ENCODE peak calls at places on chromosome 19, in six cellular contexts. One of them, this sample, is unnamed.
A peak's percentile ranks its signal among the peaks of the same experiment; 100 is the strongest.

GRCh38 chr19:23393121-23393520 is 2.1 kb downstream of the ZNF91 start:
- DNase-seq in AG09319: no peak
- DNase-seq in heart right ventricle: no peak
- DNase-seq in Caco-2: no peak
- DNase-seq in heart left ventricle: no peak
- DNase-seq in ovary: no peak
- DNase-seq in this sample: no peak

GRCh38 chr19:34120846-34121639 is 51.3 kb upstream of the LSM14A start:
- DNase-seq in AG09319: no peak
- DNase-seq in heart right ventricle: no peak
- DNase-seq in Caco-2: peak; percentile 62
- DNase-seq in heart left ventricle: no peak
- DNase-seq in ovary: no peak
- DNase-seq in this sample: no peak

GRCh38 chr19:41708481-41708880 is at the start of gene CEACAM5:
- DNase-seq in AG09319: no peak
- DNase-seq in heart right ventricle: no peak
- DNase-seq in Caco-2: no peak
- DNase-seq in heart left ventricle: no peak
- DNase-seq in ovary: no peak
- DNase-seq in this sample: no peak

GRCh38 chr19:51808333-51808986 is 13.5 kb downstream of the FPR3 start:
- DNase-seq in AG09319: peak; percentile 8
- DNase-seq in heart right ventricle: peak; percentile 34
- DNase-seq in Caco-2: no peak
- DNase-seq in heart left ventricle: no peak
- DNase-seq in ovary: no peak
- DNase-seq in this sample: peak; percentile 62

GRCh38 chr19:42207767-42208259 is 9.7 kb downstream of the DEDD2 start:
- DNase-seq in AG09319: no peak
- DNase-seq in heart right ventricle: no peak
- DNase-seq in Caco-2: no peak
- DNase-seq in heart left ventricle: no peak
- DNase-seq in ovary: no peak
- DNase-seq in this sample: no peak

GRCh38 chr19:40625406-40626120 is 24.4 kb downstream of the LTBP4 start:
- DNase-seq in AG09319: no peak
- DNase-seq in heart right ventricle: no peak
- DNase-seq in Caco-2: no peak
- DNase-seq in heart left ventricle: peak; percentile 21
- DNase-seq in ovary: no peak
- DNase-seq in this sample: no peak

GRCh38 chr19:23286477-23286876 is 36.3 kb upstream of the ZNF724 start:
- DNase-seq in AG09319: no peak
- DNase-seq in heart right ventricle: no peak
- DNase-seq in Caco-2: peak; percentile 17
- DNase-seq in heart left ventricle: no peak
- DNase-seq in ovary: no peak
- DNase-seq in this sample: no peak

GRCh38 chr19:35396240-35396885 is 25.5 kb downstream of the GPR42 start:
- DNase-seq in AG09319: no peak
- DNase-seq in heart right ventricle: no peak
- DNase-seq in Caco-2: no peak
- DNase-seq in heart left ventricle: no peak
- DNase-seq in ovary: no peak
- DNase-seq in this sample: no peak

GRCh38 chr19:49097453-49098288 is 12.4 kb downstream of the SNRNP70 start:
- DNase-seq in AG09319: no peak
- DNase-seq in heart right ventricle: peak; percentile 56
- DNase-seq in Caco-2: peak; percentile 88
- DNase-seq in heart left ventricle: peak; percentile 62
- DNase-seq in ovary: peak; percentile 72
- DNase-seq in this sample: no peak

GRCh38 chr19:40598121-40598917 is 2.9 kb upstream of the LTBP4 start:
- DNase-seq in AG09319: no peak
- DNase-seq in heart right ventricle: peak; percentile 90
- DNase-seq in Caco-2: peak; percentile 95
- DNase-seq in heart left ventricle: peak; percentile 89
- DNase-seq in ovary: peak; percentile 94
- DNase-seq in this sample: no peak

GRCh38 chr19:14473915-14474578 is 1.1 kb downstream of the PTGER1 start:
- DNase-seq in AG09319: no peak
- DNase-seq in heart right ventricle: no peak
- DNase-seq in Caco-2: no peak
- DNase-seq in heart left ventricle: no peak
- DNase-seq in ovary: no peak
- DNase-seq in this sample: no peak

GRCh38 chr19:49556412-49557398 is 23.7 kb downstream of the NOSIP start:
- DNase-seq in AG09319: no peak
- DNase-seq in heart right ventricle: no peak
- DNase-seq in Caco-2: no peak
- DNase-seq in heart left ventricle: no peak
- DNase-seq in ovary: no peak
- DNase-seq in this sample: no peak

GRCh38 chr19:34482380-34483250 is 1.1 kb downstream of the WTIP start:
- DNase-seq in AG09319: no peak
- DNase-seq in heart right ventricle: no peak
- DNase-seq in Caco-2: peak; percentile 58
- DNase-seq in heart left ventricle: no peak
- DNase-seq in ovary: peak; percentile 49
- DNase-seq in this sample: no peak

DNA sequence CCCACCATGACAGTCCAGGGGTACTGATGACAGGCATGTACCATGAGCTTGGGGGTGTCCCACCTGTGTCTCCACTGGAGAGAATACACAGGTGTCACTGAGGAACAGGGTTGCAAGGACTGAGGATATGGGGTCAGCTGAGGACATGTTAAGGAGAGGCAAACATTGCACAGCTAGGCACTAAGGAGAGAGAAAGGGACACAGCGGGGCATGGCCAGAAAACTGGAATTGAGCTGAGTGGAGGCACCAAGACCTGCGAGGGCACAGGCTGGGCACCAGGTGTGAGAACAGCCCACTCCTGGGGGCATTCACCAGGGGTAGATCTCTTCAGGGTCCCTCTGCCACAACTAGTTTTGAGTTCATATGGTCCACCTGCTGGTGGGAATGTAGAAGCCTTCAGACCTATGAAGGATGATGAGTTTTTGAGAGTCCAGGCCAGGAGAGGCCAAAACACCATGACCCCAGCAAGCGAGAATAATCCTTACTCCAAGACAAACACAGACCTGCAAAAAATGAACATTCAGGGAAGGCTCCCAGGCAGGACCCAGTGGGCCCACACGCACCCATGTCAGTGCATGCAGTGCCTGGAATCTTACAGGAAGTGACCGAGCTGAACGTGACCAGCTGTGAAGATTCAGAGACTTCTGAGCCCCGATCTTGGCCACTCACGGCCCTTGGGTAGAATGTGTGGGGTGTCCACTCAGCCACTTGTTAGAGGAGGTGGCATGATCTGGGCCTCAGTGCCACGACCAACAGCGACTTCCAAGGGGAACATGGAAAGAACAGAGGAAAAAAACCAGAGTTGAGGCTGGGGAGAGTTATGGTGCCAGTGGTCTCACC is 1.4 kb upstream of the ZNF584 start:
- DNase-seq in AG09319: no peak
- DNase-seq in heart right ventricle: no peak
- DNase-seq in Caco-2: peak; percentile 36
- DNase-seq in heart left ventricle: no peak
- DNase-seq in ovary: no peak
- DNase-seq in this sample: no peak
- TF ChIP-seq CTCF in AG09319: peak; percentile 21
- TF ChIP-seq CTCF in heart right ventricle: no peak
- TF ChIP-seq CTCF in Caco-2: peak; percentile 54
- TF ChIP-seq CTCF in heart left ventricle: no peak
- TF ChIP-seq CTCF in ovary: peak; percentile 11
- TF ChIP-seq CTCF in this sample: peak; percentile 41

GRCh38 chr19:30118760-30119159 is 176.7 kb downstream of the URI1 start:
- DNase-seq in AG09319: no peak
- DNase-seq in heart right ventricle: no peak
- DNase-seq in Caco-2: no peak
- DNase-seq in heart left ventricle: no peak
- DNase-seq in ovary: no peak
- DNase-seq in this sample: no peak
- TF ChIP-seq CTCF in AG09319: no peak
- TF ChIP-seq CTCF in heart right ventricle: no peak
- TF ChIP-seq CTCF in Caco-2: no peak
- TF ChIP-seq CTCF in heart left ventricle: no peak
- TF ChIP-seq CTCF in ovary: no peak
- TF ChIP-seq CTCF in this sample: no peak

DNA sequence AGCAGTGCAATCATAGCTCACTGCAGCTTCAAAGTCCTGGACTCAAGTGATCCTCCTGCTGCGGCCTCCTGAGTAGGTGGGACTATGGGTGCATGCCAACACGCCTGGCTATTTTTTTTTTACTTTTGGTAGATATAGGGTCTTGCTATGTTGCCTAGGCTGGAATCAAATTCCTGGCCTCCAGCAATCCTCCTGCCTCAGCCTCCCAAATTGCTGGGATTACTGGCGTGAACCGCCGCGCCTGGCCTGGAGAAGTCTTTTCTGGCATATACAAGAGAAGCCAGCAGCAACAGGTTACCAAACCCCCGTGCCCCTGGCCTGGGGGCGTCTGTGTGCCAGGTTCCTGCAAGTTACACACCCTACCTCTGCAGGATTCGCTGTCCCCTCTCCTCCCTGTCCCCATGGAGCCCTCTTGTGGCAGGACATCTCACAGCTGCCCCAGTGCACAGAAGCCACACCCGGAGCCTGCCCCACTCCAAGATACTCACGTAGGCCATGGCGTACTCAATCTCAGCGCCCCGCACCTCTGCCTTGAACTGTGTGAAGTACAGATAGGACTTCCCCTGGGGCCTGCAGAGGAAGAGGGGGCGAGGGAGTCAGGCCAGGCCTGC is 9.9 kb downstream of the MYDGF start:
- DNase-seq in AG09319: no peak
- DNase-seq in heart right ventricle: no peak
- DNase-seq in Caco-2: peak; percentile 62
- DNase-seq in heart left ventricle: peak; percentile 56
- DNase-seq in ovary: no peak
- DNase-seq in this sample: no peak
- TF ChIP-seq CTCF in AG09319: peak; percentile 1
- TF ChIP-seq CTCF in heart right ventricle: no peak
- TF ChIP-seq CTCF in Caco-2: peak; percentile 50
- TF ChIP-seq CTCF in heart left ventricle: peak; percentile 16
- TF ChIP-seq CTCF in ovary: no peak
- TF ChIP-seq CTCF in this sample: peak; percentile 10

DNA sequence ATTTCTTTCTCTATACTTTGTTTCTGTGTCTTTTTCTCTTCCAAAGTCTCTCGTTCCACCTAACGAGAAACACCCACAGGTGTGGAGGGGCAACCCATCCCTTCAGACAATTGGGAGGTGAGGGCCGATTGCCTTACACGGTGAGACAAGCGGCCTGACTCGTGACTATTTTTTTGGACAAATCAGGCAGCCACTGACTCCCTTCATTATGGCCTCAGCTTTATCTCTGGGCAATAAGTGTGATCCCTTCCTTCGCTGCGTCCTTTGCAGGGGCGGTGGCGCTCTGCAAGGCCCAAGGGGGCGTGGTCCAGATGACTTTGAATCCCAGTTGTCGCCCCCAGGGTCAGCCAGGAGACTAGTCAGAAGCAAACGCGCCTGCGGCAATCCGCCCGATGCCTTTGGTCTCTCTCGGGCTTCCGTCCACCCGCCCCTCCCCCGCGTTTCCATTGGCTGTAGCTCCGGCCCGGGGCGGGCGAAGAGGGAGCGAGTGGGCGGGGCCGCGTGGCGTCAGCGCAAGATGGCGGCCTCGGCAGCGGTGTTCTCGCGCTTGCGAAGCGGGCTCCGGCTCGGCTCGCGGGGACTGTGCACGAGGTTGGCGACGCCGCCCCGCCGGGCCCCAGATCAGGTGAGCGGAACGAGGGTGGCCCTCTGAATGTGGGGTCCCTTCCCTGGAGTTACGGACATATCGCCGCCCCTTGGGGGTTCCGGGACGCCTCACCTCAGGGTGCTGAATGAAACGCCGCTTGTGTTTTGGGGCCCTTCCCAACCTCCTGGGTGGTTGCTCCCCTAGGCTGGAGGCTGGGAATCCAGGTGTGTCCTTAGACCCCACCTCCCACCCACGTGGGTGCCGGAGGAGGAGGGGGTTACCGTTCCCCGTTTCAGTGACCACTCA is at the start of gene TIMM50:
- DNase-seq in AG09319: peak; percentile 80
- DNase-seq in heart right ventricle: peak; percentile 97
- DNase-seq in Caco-2: peak; percentile 99
- DNase-seq in heart left ventricle: peak; percentile 99
- DNase-seq in ovary: peak; percentile 97
- DNase-seq in this sample: peak; percentile 47
- TF ChIP-seq CTCF in AG09319: no peak
- TF ChIP-seq CTCF in heart right ventricle: no peak
- TF ChIP-seq CTCF in Caco-2: peak; percentile 8
- TF ChIP-seq CTCF in heart left ventricle: no peak
- TF ChIP-seq CTCF in ovary: no peak
- TF ChIP-seq CTCF in this sample: no peak

This sample was measured in AG09309.